ENCODE peak calls at places on chromosomes 11 and 22, in ten cellular contexts. One of them, this sample, is unnamed.

GRCh38 chr11:2135018-2135569 is 4.1 kb downstream of the IGF2 start:
- DNase-seq in NCI-H82: no peak
- DNase-seq in midbrain: no peak
- DNase-seq in cardiac septum: no peak
- DNase-seq in substantia nigra: no peak
- DNase-seq in prostate gland: no peak
- DNase-seq in stimulated activated CD4-positive, alpha-beta T cell treated with anti-CD3 and anti-CD28 coated beads, Interleukin-4, amount 100 ng/mL, for 4 hours: no peak
- DNase-seq in NCI-H146: no peak
- DNase-seq in stimulated activated naive CD4-positive, alpha-beta T cell treated with Interleukin-2 at 50 U/mL for 16 hours: no peak
- DNase-seq in epithelial cell of esophagus: no peak
- DNase-seq in this sample: no peak

GRCh38 chr22:50084570-50084969 is 656 bp downstream of the MLC1 start:
- DNase-seq in stimulated activated naive CD4-positive, alpha-beta T cell treated with Interleukin-2 at 50 U/mL for 16 hours: no peak
- DNase-seq in NCI-H146: no peak
- DNase-seq in NCI-H82: no peak
- DNase-seq in midbrain: no peak
- DNase-seq in prostate gland: no peak
- DNase-seq in stimulated activated CD4-positive, alpha-beta T cell treated with anti-CD3 and anti-CD28 coated beads, Interleukin-4, amount 100 ng/mL, for 4 hours: no peak
- DNase-seq in cardiac septum: no peak
- DNase-seq in epithelial cell of esophagus: no peak
- DNase-seq in substantia nigra: no peak
- DNase-seq in this sample: no peak

GRCh38 chr22:35489225-35489624 is 51.4 kb upstream of the RASD2 start:
- DNase-seq in NCI-H146: peak; percentile 72
- DNase-seq in prostate gland: no peak
- DNase-seq in substantia nigra: no peak
- DNase-seq in midbrain: no peak
- DNase-seq in stimulated activated CD4-positive, alpha-beta T cell treated with anti-CD3 and anti-CD28 coated beads, Interleukin-4, amount 100 ng/mL, for 4 hours: no peak
- DNase-seq in cardiac septum: no peak
- DNase-seq in stimulated activated naive CD4-positive, alpha-beta T cell treated with Interleukin-2 at 50 U/mL for 16 hours: no peak
- DNase-seq in NCI-H82: no peak
- DNase-seq in epithelial cell of esophagus: peak; percentile 74
- DNase-seq in this sample: no peak

GRCh38 chr22:22533417-22533816 is 13.3 kb upstream of the ZNF280A start:
- DNase-seq in NCI-H146: no peak
- DNase-seq in cardiac septum: no peak
- DNase-seq in epithelial cell of esophagus: no peak
- DNase-seq in prostate gland: no peak
- DNase-seq in stimulated activated CD4-positive, alpha-beta T cell treated with anti-CD3 and anti-CD28 coated beads, Interleukin-4, amount 100 ng/mL, for 4 hours: no peak
- DNase-seq in substantia nigra: no peak
- DNase-seq in NCI-H82: no peak
- DNase-seq in stimulated activated naive CD4-positive, alpha-beta T cell treated with Interleukin-2 at 50 U/mL for 16 hours: no peak
- DNase-seq in midbrain: no peak
- DNase-seq in this sample: no peak

GRCh38 chr22:49749227-49749626 is 78.4 kb downstream of the BRD1 start:
- DNase-seq in NCI-H82: no peak
- DNase-seq in stimulated activated naive CD4-positive, alpha-beta T cell treated with Interleukin-2 at 50 U/mL for 16 hours: no peak
- DNase-seq in stimulated activated CD4-positive, alpha-beta T cell treated with anti-CD3 and anti-CD28 coated beads, Interleukin-4, amount 100 ng/mL, for 4 hours: no peak
- DNase-seq in prostate gland: no peak
- DNase-seq in NCI-H146: no peak
- DNase-seq in substantia nigra: no peak
- DNase-seq in cardiac septum: no peak
- DNase-seq in midbrain: no peak
- DNase-seq in epithelial cell of esophagus: no peak
- DNase-seq in this sample: no peak

GRCh38 chr22:48900626-48901025 is 927.0 kb downstream of the BRD1 start:
- DNase-seq in stimulated activated naive CD4-positive, alpha-beta T cell treated with Interleukin-2 at 50 U/mL for 16 hours: no peak
- DNase-seq in prostate gland: no peak
- DNase-seq in substantia nigra: no peak
- DNase-seq in cardiac septum: no peak
- DNase-seq in epithelial cell of esophagus: no peak
- DNase-seq in NCI-H146: no peak
- DNase-seq in stimulated activated CD4-positive, alpha-beta T cell treated with anti-CD3 and anti-CD28 coated beads, Interleukin-4, amount 100 ng/mL, for 4 hours: no peak
- DNase-seq in NCI-H82: no peak
- DNase-seq in midbrain: no peak
- DNase-seq in this sample: no peak

GRCh38 chr11:57303280-57303989 is 21.3 kb downstream of the TNKS1BP1 start:
- DNase-seq in stimulated activated CD4-positive, alpha-beta T cell treated with anti-CD3 and anti-CD28 coated beads, Interleukin-4, amount 100 ng/mL, for 4 hours: no peak
- DNase-seq in midbrain: no peak
- DNase-seq in prostate gland: no peak
- DNase-seq in substantia nigra: no peak
- DNase-seq in epithelial cell of esophagus: peak; percentile 89
- DNase-seq in NCI-H146: no peak
- DNase-seq in cardiac septum: no peak
- DNase-seq in NCI-H82: peak; percentile 26
- DNase-seq in stimulated activated naive CD4-positive, alpha-beta T cell treated with Interleukin-2 at 50 U/mL for 16 hours: no peak
- DNase-seq in this sample: no peak

GRCh38 chr11:111298466-111299110 is at the start of gene POU2AF3:
- DNase-seq in stimulated activated naive CD4-positive, alpha-beta T cell treated with Interleukin-2 at 50 U/mL for 16 hours: no peak
- DNase-seq in epithelial cell of esophagus: no peak
- DNase-seq in stimulated activated CD4-positive, alpha-beta T cell treated with anti-CD3 and anti-CD28 coated beads, Interleukin-4, amount 100 ng/mL, for 4 hours: no peak
- DNase-seq in NCI-H146: no peak
- DNase-seq in cardiac septum: no peak
- DNase-seq in NCI-H82: no peak
- DNase-seq in midbrain: no peak
- DNase-seq in prostate gland: no peak
- DNase-seq in substantia nigra: peak; percentile 42
- DNase-seq in this sample: peak; percentile 3

GRCh38 chr22:24503137-24503850 is 8.2 kb downstream of the UPB1 start:
- DNase-seq in cardiac septum: no peak
- DNase-seq in midbrain: no peak
- DNase-seq in substantia nigra: peak; percentile 64
- DNase-seq in NCI-H82: peak; percentile 74
- DNase-seq in NCI-H146: peak; percentile 25
- DNase-seq in epithelial cell of esophagus: peak; percentile 50
- DNase-seq in stimulated activated naive CD4-positive, alpha-beta T cell treated with Interleukin-2 at 50 U/mL for 16 hours: peak; percentile 25
- DNase-seq in stimulated activated CD4-positive, alpha-beta T cell treated with anti-CD3 and anti-CD28 coated beads, Interleukin-4, amount 100 ng/mL, for 4 hours: peak; percentile 51
- DNase-seq in prostate gland: peak; percentile 33
- DNase-seq in this sample: peak; percentile 63

GRCh38 chr11:72423840-72424239 is 10.5 kb downstream of the CLPB start:
- DNase-seq in cardiac septum: no peak
- DNase-seq in NCI-H82: no peak
- DNase-seq in substantia nigra: no peak
- DNase-seq in NCI-H146: no peak
- DNase-seq in epithelial cell of esophagus: no peak
- DNase-seq in prostate gland: no peak
- DNase-seq in stimulated activated CD4-positive, alpha-beta T cell treated with anti-CD3 and anti-CD28 coated beads, Interleukin-4, amount 100 ng/mL, for 4 hours: no peak
- DNase-seq in stimulated activated naive CD4-positive, alpha-beta T cell treated with Interleukin-2 at 50 U/mL for 16 hours: no peak
- DNase-seq in midbrain: no peak
- DNase-seq in this sample: no peak

GRCh38 chr22:47779474-47779873 is 1017.0 kb downstream of the TBC1D22A start:
- DNase-seq in midbrain: no peak
- DNase-seq in NCI-H82: peak; percentile 95
- DNase-seq in NCI-H146: no peak
- DNase-seq in stimulated activated naive CD4-positive, alpha-beta T cell treated with Interleukin-2 at 50 U/mL for 16 hours: no peak
- DNase-seq in cardiac septum: no peak
- DNase-seq in substantia nigra: no peak
- DNase-seq in prostate gland: no peak
- DNase-seq in stimulated activated CD4-positive, alpha-beta T cell treated with anti-CD3 and anti-CD28 coated beads, Interleukin-4, amount 100 ng/mL, for 4 hours: no peak
- DNase-seq in epithelial cell of esophagus: no peak
- DNase-seq in this sample: no peak

GRCh38 chr11:5280582-5281102 is 10.9 kb upstream of the HBE1 start:
- DNase-seq in NCI-H146: peak; percentile 29
- DNase-seq in stimulated activated naive CD4-positive, alpha-beta T cell treated with Interleukin-2 at 50 U/mL for 16 hours: no peak
- DNase-seq in substantia nigra: peak; percentile 13
- DNase-seq in midbrain: peak; percentile 16
- DNase-seq in prostate gland: no peak
- DNase-seq in epithelial cell of esophagus: peak; percentile 99
- DNase-seq in stimulated activated CD4-positive, alpha-beta T cell treated with anti-CD3 and anti-CD28 coated beads, Interleukin-4, amount 100 ng/mL, for 4 hours: peak; percentile 3
- DNase-seq in cardiac septum: no peak
- DNase-seq in NCI-H82: peak; percentile 25
- DNase-seq in this sample: peak; percentile 96

GRCh38 chr22:21587803-21588611 is 20.5 kb downstream of the UBE2L3 start:
- DNase-seq in NCI-H82: no peak
- DNase-seq in epithelial cell of esophagus: no peak
- DNase-seq in stimulated activated CD4-positive, alpha-beta T cell treated with anti-CD3 and anti-CD28 coated beads, Interleukin-4, amount 100 ng/mL, for 4 hours: peak; percentile 11
- DNase-seq in substantia nigra: peak; percentile 48
- DNase-seq in midbrain: peak; percentile 54
- DNase-seq in NCI-H146: no peak
- DNase-seq in cardiac septum: no peak
- DNase-seq in stimulated activated naive CD4-positive, alpha-beta T cell treated with Interleukin-2 at 50 U/mL for 16 hours: peak; percentile 47
- DNase-seq in prostate gland: no peak
- DNase-seq in this sample: peak; percentile 46

GRCh38 chr11:17524221-17524620 is 20.0 kb downstream of the USH1C start:
- DNase-seq in epithelial cell of esophagus: no peak
- DNase-seq in NCI-H82: no peak
- DNase-seq in NCI-H146: no peak
- DNase-seq in stimulated activated CD4-positive, alpha-beta T cell treated with anti-CD3 and anti-CD28 coated beads, Interleukin-4, amount 100 ng/mL, for 4 hours: no peak
- DNase-seq in prostate gland: no peak
- DNase-seq in midbrain: no peak
- DNase-seq in stimulated activated naive CD4-positive, alpha-beta T cell treated with Interleukin-2 at 50 U/mL for 16 hours: no peak
- DNase-seq in cardiac septum: no peak
- DNase-seq in substantia nigra: no peak
- DNase-seq in this sample: no peak

GRCh38 chr11:10807629-10808552 is 835 bp downstream of the EIF4G2 start:
- DNase-seq in stimulated activated naive CD4-positive, alpha-beta T cell treated with Interleukin-2 at 50 U/mL for 16 hours: peak; percentile 46
- DNase-seq in substantia nigra: peak; percentile 74
- DNase-seq in epithelial cell of esophagus: peak; percentile 50
- DNase-seq in cardiac septum: peak; percentile 92
- DNase-seq in midbrain: peak; percentile 38
- DNase-seq in stimulated activated CD4-positive, alpha-beta T cell treated with anti-CD3 and anti-CD28 coated beads, Interleukin-4, amount 100 ng/mL, for 4 hours: peak; percentile 43
- DNase-seq in NCI-H146: peak; percentile 82
- DNase-seq in prostate gland: peak; percentile 31
- DNase-seq in NCI-H82: peak; percentile 49
- DNase-seq in this sample: peak; percentile 52